ENCODE peak calls at places on chromosomes 7 and 10, in four cellular contexts. Y, V, H and B are unnamed samples.

GRCh38 chr10:48550071-48550691 is 54.7 kb downstream of the ARHGAP22 start:
- DNase-seq in Y (no peak), V (no peak), H (no peak), B (no peak)

GRCh38 chr10:100811752-100812750 is 66.7 kb downstream of the PAX2 start:
- DNase-seq in Y (no peak), V (no peak), H (no peak), B (no peak)

GRCh38 chr10:49283491-49283890 is 15.5 kb upstream of the C10orf71 start:
- DNase-seq in Y (no peak), V (no peak), H (no peak), B (no peak)

GRCh38 chr7:144656960-144657359 is 178.9 kb downstream of the TPK1 start:
- DNase-seq in Y (no peak), V (no peak), H (no peak), B (no peak)

GRCh38 chr7:45402480-45403218 is 171.5 kb upstream of the ADCY1 start:
- DNase-seq in Y (no peak), V (no peak), H (no peak), B (no peak)

GRCh38 chr7:128103498-128104108 is 72.4 kb upstream of the LRRC4 start:
- DNase-seq in Y (no peak), V (peak), H (no peak), B (no peak)

GRCh38 chr10:128643658-128644057 is 517.4 kb upstream of the MKI67 start:
- DNase-seq in Y (no peak), V (no peak), H (no peak), B (no peak)

GRCh38 chr10:103584216-103585010 is 90.9 kb downstream of the NEURL1 start:
- DNase-seq in Y (peak), V (no peak), H (peak), B (no peak)

GRCh38 chr10:96642530-96642929 is 55.7 kb upstream of the TM9SF3 start:
- DNase-seq in Y (no peak), V (peak), H (no peak), B (no peak)

GRCh38 chr10:13924020-13924725 is 337.4 kb downstream of the PRPF18 start:
- DNase-seq in Y (no peak), V (peak), H (no peak), B (no peak)

GRCh38 chr7:55545496-55545895 is 26.8 kb downstream of the VOPP1 start:
- DNase-seq in Y (no peak), V (peak), H (no peak), B (no peak)

GRCh38 chr10:88705951-88706350 is at the start of gene LIPK:
- DNase-seq in Y (no peak), V (peak), H (no peak), B (peak)

GRCh38 chr7:142796501-142797341 is 26.0 kb downstream of the PRSS2 start:
- DNase-seq in Y (no peak), V (no peak), H (peak), B (no peak)

GRCh38 chr7:105648561-105649401 is 67.5 kb upstream of the EFCAB10 start:
- DNase-seq in Y (no peak), V (peak), H (no peak), B (peak)

GRCh38 chr10:70191906-70192305 is 21.6 kb upstream of the SAR1A start:
- DNase-seq in Y (no peak), V (no peak), H (no peak), B (no peak)

GRCh38 chr10:96272256-96272985 is 1.1 kb upstream of the BLNK start:
- DNase-seq in Y (no peak), V (no peak), H (no peak), B (no peak)

GRCh38 chr7:112892263-112892662 is 102.1 kb upstream of the TMEM168 start:
- DNase-seq in Y (no peak), V (peak), H (no peak), B (peak)

GRCh38 chr10:80568306-80568705 is 30.6 kb downstream of the SH2D4B start:
- DNase-seq in Y (no peak), V (no peak), H (no peak), B (no peak)

GRCh38 chr7:16027396-16027795 is 340.9 kb upstream of the MEOX2 start:
- DNase-seq in Y (no peak), V (no peak), H (no peak), B (no peak)

GRCh38 chr10:110620108-110620719 is 23.9 kb upstream of the RBM20 start:
- DNase-seq in Y (no peak), V (no peak), H (no peak), B (no peak)